ENCODE peak calls at places on chromosomes 2 and 18, in eight cellular contexts. M is cardiac muscle cell; S is CD8-positive, alpha-beta T cell; H is astrocyte of the spinal cord; L is uterus; J is transverse colon; B is IMR-90; N is cardiac fibroblast. X is an unnamed sample.

GRCh38 chr2:234490239-234491074 is 6.4 kb downstream of the ARL4C start:
- DNase-seq in M (no peak), S (no peak), H (no peak), L (no peak), J (no peak), B (no peak), N (no peak), X (no peak)

GRCh38 chr2:128420776-128421175 is 102.1 kb upstream of the HS6ST1 start:
- DNase-seq in M (no peak), S (no peak), H (no peak), L (no peak), J (no peak), B (no peak), N (no peak), X (no peak)

GRCh38 chr18:50986360-50987087 is 18.7 kb downstream of the ELAC1 start:
- DNase-seq in M (no peak), S (no peak), H (peak), L (no peak), J (no peak), B (peak), N (no peak), X (peak)

GRCh38 chr2:70670202-70670601 is 97.8 kb downstream of the ADD2 start:
- DNase-seq in M (no peak), S (no peak), H (no peak), L (no peak), J (no peak), B (no peak), N (no peak), X (no peak)

GRCh38 chr18:32920796-32921787 is 148.3 kb upstream of the KLHL14 start:
- DNase-seq in M (peak), S (no peak), H (peak), L (no peak), J (no peak), B (peak), N (peak), X (peak)

GRCh38 chr2:193847140-193847539 is 1652.4 kb upstream of the TMEFF2 start:
- DNase-seq in M (peak), S (no peak), H (peak), L (no peak), J (no peak), B (no peak), N (peak), X (peak)

GRCh38 chr2:134365356-134365755 is 111.5 kb downstream of the MGAT5 start:
- DNase-seq in M (no peak), S (no peak), H (no peak), L (no peak), J (no peak), B (no peak), N (no peak), X (peak)

GRCh38 chr2:207531024-207531411 is 1.3 kb downstream of the CREB1 start:
- DNase-seq in M (peak), S (no peak), H (no peak), L (no peak), J (no peak), B (no peak), N (peak), X (peak)

GRCh38 chr18:61203151-61203550 is 130.1 kb upstream of the CDH20 start:
- DNase-seq in M (no peak), S (no peak), H (peak), L (no peak), J (no peak), B (no peak), N (no peak), X (peak)

DNA sequence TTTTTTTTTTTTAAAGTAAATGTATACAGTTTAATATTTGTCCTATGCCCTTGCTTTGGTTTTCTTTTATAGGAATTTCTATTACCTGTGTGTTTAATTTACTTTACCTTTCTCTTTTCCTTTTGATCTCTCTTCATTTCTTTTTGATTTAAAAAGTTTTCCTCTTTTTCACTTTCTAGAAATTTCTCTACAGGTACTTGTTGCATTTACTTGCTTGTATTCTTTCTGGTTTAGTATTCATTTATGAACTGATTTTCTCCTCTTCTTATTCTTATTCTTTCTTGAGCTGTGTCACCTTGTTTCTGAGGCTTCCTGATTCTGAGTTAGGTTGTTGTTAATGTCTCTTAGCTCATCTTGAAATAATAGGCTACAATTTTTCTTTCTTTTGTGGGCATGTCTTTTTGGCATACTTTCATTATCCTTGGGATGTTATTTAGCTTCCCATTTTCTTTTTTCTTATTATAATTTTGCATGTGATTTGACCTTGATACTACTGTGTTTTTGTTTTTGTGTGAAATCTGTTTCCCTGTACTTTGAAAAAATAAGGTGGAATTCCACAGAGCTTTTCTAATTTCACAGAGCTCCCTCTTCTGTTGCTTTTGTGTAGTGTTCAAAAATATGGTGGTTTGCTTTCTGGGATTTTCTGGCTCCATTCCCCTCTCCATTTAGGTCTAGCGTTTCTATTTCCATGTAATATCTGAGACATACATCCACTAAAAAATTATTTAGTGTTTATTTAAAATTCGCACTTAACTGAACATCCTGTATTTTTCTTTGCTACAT is 25.5 kb upstream of the ALMS1 start:
- DNase-seq in M (peak), S (no peak), H (no peak), L (no peak), J (no peak), B (no peak), N (peak), X (peak)
- TF ChIP-seq CTCF in M (peak), S (peak), H (peak), L (no peak), J (no peak), B (peak), N (peak), X (peak)

DNA sequence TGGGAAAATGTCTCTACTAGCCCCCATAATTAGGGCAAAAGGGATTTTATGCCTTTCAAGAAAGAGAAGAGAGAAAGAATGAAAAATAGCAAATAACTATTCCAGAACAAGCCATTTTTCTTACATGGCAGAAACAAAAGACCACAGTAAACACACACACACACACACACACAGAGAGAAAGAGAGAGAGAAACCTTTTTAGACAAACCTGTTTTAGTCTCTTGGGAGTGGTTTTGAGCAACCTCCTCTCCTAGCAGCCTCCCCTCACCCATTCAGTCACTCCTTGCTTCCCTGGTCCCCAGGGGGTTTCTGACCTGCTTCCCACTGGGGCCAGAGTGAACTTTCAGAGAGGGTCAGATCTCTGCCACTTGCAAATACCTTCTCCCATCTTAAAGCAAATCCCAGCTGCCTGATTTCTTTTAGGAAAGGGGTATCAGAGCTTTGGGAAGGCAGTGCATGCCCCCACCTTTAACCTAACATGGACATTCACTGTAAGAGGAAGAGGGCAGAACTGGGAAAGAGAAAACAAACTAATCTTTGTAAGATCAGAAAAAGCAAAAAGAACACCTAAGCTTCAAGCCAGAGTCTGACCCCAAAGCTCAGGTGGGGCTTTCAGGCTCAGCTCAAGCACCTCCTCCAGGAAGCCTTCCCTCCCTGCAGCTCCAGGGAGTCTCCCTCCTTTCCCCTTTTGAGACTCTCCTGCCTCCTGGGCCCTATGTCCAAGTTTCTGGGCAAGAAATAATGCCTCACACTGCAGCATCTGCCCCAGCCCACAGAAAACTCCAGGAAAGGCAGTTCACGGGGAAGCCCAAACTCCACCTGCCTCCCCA is 2.8 kb downstream of the SDC1 start:
- DNase-seq in M (no peak), S (no peak), H (no peak), L (no peak), J (no peak), B (no peak), N (no peak), X (no peak)
- H3K4me3 ChIP-seq in M (no peak), S (no peak), H (no peak), L (no peak), J (no peak), B (no peak), N (no peak), X (no peak)

DNA sequence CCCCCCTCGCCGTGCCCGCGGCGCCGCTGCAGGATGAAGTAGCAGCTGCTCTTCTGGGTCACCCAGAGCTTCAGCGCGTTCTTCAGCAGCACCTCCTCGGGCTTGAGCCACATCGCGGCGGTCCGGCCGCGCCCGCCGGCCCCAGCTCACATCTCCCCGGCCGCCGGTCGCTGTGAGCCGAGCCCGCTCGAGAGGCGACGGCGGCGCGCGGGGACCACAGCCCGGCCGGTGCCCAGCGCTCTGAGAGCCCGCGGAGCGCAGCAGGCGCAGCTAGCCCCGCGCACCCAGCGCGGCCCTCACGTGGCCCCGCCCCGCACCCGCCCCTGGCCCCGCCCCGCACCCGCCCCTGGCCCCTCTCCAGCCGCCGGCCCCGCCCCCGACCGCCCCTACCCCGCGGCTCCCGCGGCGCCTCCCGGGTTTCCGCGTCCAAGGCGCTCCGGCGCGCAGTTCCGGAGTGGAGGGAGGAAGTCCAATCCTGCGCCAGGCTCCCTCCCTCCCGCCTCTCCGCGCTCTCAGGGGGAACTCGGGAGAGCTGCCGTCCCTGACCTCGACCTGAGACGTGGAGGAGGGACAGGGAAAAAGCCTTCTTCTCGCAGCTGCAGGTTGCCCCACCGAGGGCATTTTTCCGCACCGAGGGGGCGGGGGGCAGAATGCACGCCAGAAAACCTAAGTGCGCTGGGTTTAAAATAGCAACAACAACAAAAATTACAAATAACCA is at the start of gene TBC1D8:
- DNase-seq in M (peak), S (peak), H (peak), L (peak), J (peak), B (peak), N (peak), X (peak)
- TF ChIP-seq CTCF in M (no peak), S (no peak), H (no peak), L (no peak), J (peak), B (no peak), N (no peak), X (no peak)

DNA sequence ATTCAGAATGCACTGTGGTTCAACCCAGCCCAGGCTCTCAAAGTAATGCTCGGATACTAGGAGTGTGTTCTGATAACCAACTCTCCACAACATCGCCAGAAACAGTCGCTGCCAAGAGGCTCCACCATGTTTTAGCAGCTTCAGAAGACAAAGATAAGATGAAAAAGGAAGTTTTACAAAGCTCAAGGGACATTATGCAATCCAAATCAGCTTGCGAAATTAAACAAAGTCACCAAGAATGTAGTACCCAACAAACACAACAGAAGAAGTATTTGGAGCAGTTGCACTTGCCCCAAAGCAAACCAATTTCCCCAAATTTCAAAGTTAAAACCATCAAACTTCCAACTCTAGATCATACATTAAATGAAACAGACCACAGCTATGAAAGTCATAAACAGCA is 360.9 kb downstream of the XIRP2 start:
- DNase-seq in M (peak), S (no peak), H (peak), L (no peak), J (no peak), B (no peak), N (no peak), X (peak)
- H3K4me3 ChIP-seq in M (no peak), S (no peak), H (no peak), L (no peak), J (no peak), B (no peak), N (no peak), X (no peak)